ENCODE peak calls at places on chromosomes 11 and 22, in eight cellular contexts. Y, G, C, W, S, F, V and D are unnamed samples.
A peak's percentile ranks its signal among the peaks of the same experiment; 100 is the strongest.

GRCh38 chr11:108115495-108116140 is 5.7 kb upstream of the ACAT1 start:
- DNase-seq in Y (peak; percentile 81), G (peak; percentile 93), C (no peak), W (peak; percentile 24), S (peak; percentile 9), F (peak; percentile 90), V (no peak), D (no peak)

GRCh38 chr22:48742191-48742555 is 1085.5 kb downstream of the BRD1 start:
- DNase-seq in Y (no peak), G (no peak), C (no peak), W (no peak), S (no peak), F (peak; percentile 62), V (no peak), D (no peak)

GRCh38 chr11:111018571-111018970 is 227.0 kb upstream of the POU2AF2 start:
- DNase-seq in Y (no peak), G (no peak), C (no peak), W (no peak), S (no peak), F (no peak), V (no peak), D (no peak)

GRCh38 chr11:88284306-88285057 is 53.1 kb downstream of the CTSC start:
- DNase-seq in Y (no peak), G (no peak), C (no peak), W (no peak), S (no peak), F (no peak), V (no peak), D (peak; percentile 42)

GRCh38 chr11:65226103-65226442 is 35.7 kb upstream of the POLA2 start:
- DNase-seq in Y (no peak), G (no peak), C (no peak), W (no peak), S (no peak), F (no peak), V (no peak), D (no peak)

GRCh38 chr11:94449437-94449836 is 44.2 kb downstream of the MRE11 start:
- DNase-seq in Y (no peak), G (no peak), C (no peak), W (peak; percentile 13), S (no peak), F (no peak), V (no peak), D (no peak)

GRCh38 chr11:131811380-131811779 is 441.0 kb downstream of the NTM start:
- DNase-seq in Y (no peak), G (no peak), C (no peak), W (no peak), S (no peak), F (no peak), V (no peak), D (no peak)

GRCh38 chr11:123822022-123822421 is 15.9 kb upstream of the OR6M1 start:
- DNase-seq in Y (no peak), G (no peak), C (no peak), W (no peak), S (no peak), F (no peak), V (no peak), D (no peak)

GRCh38 chr22:32333769-32334639 is 23.7 kb upstream of the RFPL3 start:
- DNase-seq in Y (no peak), G (no peak), C (no peak), W (no peak), S (no peak), F (no peak), V (no peak), D (peak; percentile 1)

GRCh38 chr11:15629690-15630321 is 515.1 kb downstream of the INSC start:
- DNase-seq in Y (no peak), G (no peak), C (no peak), W (no peak), S (peak; percentile 11), F (no peak), V (no peak), D (peak; percentile 64)

GRCh38 chr22:20953342-20953608 is 13.8 kb upstream of the AIFM3 start:
- DNase-seq in Y (no peak), G (no peak), C (no peak), W (no peak), S (no peak), F (no peak), V (no peak), D (no peak)

GRCh38 chr22:20951151-20951931 is 15.7 kb upstream of the AIFM3 start:
- DNase-seq in Y (no peak), G (no peak), C (no peak), W (no peak), S (no peak), F (no peak), V (no peak), D (no peak)

GRCh38 chr22:20953668-20954500 is 13.2 kb upstream of the AIFM3 start:
- DNase-seq in Y (no peak), G (no peak), C (no peak), W (no peak), S (no peak), F (no peak), V (no peak), D (no peak)

GRCh38 chr22:20952544-20953341 is 14.3 kb upstream of the AIFM3 start:
- DNase-seq in Y (no peak), G (no peak), C (no peak), W (no peak), S (no peak), F (no peak), V (no peak), D (no peak)

DNA sequence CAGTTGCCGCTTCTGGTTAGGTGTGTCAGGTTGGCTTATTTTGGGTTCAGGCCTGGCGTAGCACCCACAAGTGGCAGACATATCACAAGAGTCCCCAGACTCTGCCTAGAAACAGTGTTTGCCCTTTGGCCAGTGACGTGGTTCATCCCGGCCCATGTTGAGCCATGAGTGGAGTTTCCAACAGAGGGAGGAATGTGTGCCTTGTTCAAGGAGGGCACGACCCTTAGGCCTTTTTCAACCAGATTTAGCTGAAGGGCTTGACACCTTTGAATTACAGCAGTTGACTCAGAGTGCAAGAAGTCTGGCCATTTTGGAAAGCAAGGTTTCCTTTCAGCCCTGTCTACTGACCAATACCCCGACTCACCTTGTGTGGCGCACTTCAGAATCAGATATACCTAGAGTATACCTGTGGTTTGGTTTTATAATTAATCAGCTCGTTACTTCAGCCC is 15.1 kb upstream of the AIFM3 start:
- DNase-seq in Y (no peak), G (no peak), C (no peak), W (no peak), S (no peak), F (peak; percentile 18), V (no peak), D (no peak)
- H3K4me1 ChIP-seq in Y (no peaks in the 10 kb centered on the region), G (peaks cover 2% of the 10 kb centered on the region), C (peaks cover 2% of the 10 kb centered on the region), W (peaks cover 38% of the 10 kb centered on the region), S (no peaks in the 10 kb centered on the region), F (peaks cover 19% of the 10 kb centered on the region), V (peaks cover 23% of the 10 kb centered on the region), D (peaks cover 4% of the 10 kb centered on the region)

GRCh38 chr11:67288198-67288451 is 978 bp upstream of the ANKRD13D start:
- DNase-seq in Y (no peak), G (no peak), C (no peak), W (no peak), S (no peak), F (no peak), V (no peak), D (no peak)

GRCh38 chr11:67286621-67287333 is 2.3 kb upstream of the ANKRD13D start:
- DNase-seq in Y (no peak), G (no peak), C (no peak), W (no peak), S (peak; percentile 26), F (peak; percentile 82), V (no peak), D (no peak)

GRCh38 chr11:67288452-67289225 is 464 bp upstream of the ANKRD13D start:
- DNase-seq in Y (peak; percentile 96), G (peak; percentile 88), C (peak; percentile 93), W (peak; percentile 83), S (peak; percentile 94), F (peak; percentile 97), V (peak; percentile 90), D (peak; percentile 91)

GRCh38 chr11:67289226-67289650 is at the start of gene ANKRD13D:
- DNase-seq in Y (no peak), G (no peak), C (no peak), W (no peak), S (no peak), F (no peak), V (no peak), D (no peak)

DNA sequence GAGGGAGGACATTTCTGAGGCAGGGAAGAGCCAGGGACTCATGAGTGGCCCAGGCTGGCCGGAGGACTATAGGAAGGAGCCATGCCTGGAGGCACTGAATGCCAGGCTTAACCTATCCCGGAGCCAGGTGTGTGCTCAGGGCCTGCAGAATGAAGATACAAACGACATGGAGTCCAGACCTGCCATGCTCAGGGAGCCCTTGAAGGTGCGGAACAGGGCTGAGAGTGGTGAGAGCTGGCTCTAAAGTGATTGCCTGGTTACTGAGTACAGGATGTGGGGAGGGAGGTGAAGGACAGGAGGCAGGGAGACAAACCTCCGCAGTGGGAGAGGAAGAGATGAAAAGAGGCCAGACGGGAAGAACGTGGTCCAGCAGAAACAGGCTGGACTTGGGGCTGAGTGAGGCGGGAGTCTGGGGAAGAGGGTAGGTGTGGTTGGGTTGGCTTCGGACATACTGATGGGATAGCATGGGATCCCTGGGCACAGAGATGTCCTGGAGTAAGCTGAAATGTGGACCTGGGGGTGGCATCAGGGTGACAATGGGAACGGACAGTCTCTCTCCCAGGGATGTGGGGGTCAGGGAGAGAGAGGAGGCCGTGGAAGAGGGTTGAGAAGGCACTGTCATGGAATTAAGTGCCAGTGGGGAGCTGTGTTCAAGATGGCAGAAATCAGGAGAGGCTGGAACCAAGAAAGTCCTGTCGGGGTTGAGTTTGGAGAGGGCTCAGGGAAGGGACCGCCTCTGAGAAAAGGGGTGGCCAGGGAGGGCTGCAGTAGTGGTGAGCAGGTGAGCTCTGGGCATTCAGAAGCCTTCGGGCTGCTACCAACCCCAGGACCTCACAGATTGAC is 1.5 kb upstream of the ANKRD13D start:
- DNase-seq in Y (no peak), G (no peak), C (no peak), W (no peak), S (peak; percentile 22), F (peak; percentile 66), V (no peak), D (no peak)
- H3K4me1 ChIP-seq in Y (peaks cover 10% of the 10 kb centered on the region), G (peaks cover 7% of the 10 kb centered on the region), C (peaks cover 29% of the 10 kb centered on the region), W (peaks cover 19% of the 10 kb centered on the region), S (peaks cover 40% of the 10 kb centered on the region), F (peaks cover 24% of the 10 kb centered on the region), V (peaks cover 66% of the 10 kb centered on the region), D (peaks cover 7% of the 10 kb centered on the region)

GRCh38 chr22:30208631-30209603 is 37.6 kb downstream of the LIF start:
- DNase-seq in Y (peak; percentile 48), G (peak; percentile 82), C (no peak), W (no peak), S (no peak), F (peak; percentile 93), V (no peak), D (no peak)
- H3K4me1 ChIP-seq in Y (peaks cover 28% of the 10 kb centered on the region), G (peaks cover 22% of the 10 kb centered on the region), C (peaks cover 14% of the 10 kb centered on the region), W (peaks cover 94% of the 10 kb centered on the region), S (no peaks in the 10 kb centered on the region), F (peaks cover 9% of the 10 kb centered on the region), V (no peaks in the 10 kb centered on the region), D (no peaks in the 10 kb centered on the region)

DNA sequence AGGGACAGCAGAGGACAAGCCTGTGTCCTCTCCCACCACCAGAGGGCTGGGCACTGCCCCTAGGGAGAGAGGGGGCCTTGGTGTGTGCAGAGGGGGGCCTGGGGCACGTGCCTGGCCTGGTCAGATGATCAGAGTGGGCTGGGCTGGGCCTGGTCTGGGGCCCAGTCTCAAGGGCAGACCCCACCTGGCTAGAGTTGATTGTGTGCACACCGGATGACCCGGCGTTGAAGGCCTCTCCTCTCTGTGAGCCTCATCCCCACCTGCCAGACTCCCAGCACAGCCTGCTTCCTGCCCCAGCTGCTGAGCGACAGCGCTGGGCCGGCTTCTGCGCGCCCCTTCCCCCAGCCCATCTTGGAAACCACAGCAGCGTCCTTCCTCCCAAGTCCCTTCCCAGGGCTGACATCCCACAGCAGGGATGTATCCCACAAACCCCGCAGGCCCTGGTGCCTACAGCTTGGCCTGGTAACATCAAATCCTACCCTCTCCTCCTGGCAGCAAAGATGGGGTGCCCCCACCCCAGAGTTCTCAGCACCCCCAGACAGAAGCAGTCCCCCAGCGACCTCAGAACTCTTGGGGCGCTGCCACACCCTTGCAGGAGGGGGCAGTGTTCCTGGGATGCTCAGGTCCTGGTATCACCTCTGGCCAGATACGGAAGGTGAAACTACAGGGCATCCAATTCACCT is 11.1 kb upstream of the TSSC4 start:
- DNase-seq in Y (no peak), G (no peak), C (no peak), W (no peak), S (peak; percentile 86), F (peak; percentile 72), V (no peak), D (no peak)
- H3K4me1 ChIP-seq in Y (peaks cover 3% of the 10 kb centered on the region), G (peaks cover 51% of the 10 kb centered on the region), C (peaks cover 42% of the 10 kb centered on the region), W (peaks cover 24% of the 10 kb centered on the region), S (peaks cover 95% of the 10 kb centered on the region), F (peaks cover 58% of the 10 kb centered on the region), V (peaks cover 49% of the 10 kb centered on the region), D (no peaks in the 10 kb centered on the region)